ENCODE peak calls at places on chromosomes 4 and X, in nine cellular contexts. O is stomach, R is HCT116, S is SK-N-SH, H is suprapubic skin, E is GM12878, M is K562, N is sigmoid colon, Z is spleen. L is an unnamed sample.

GRCh38 chrX:38095971-38096529 is 89.7 kb downstream of the SYTL5 start:
- DNase-seq in O (no peak), R (peak; percentile 22), S (no peak), H (no peak), E (no peak), M (no peak), N (no peak), Z (no peak), L (no peak)

GRCh38 chrX:78527263-78527662 is 131.9 kb downstream of the RTL3 start:
- DNase-seq in O (no peak), R (no peak), S (no peak), H (no peak), E (no peak), M (no peak), N (no peak), Z (no peak), L (no peak)

GRCh38 chrX:108309144-108309543 is 129.1 kb downstream of the COL4A6 start:
- DNase-seq in O (no peak), R (peak; percentile 35), S (no peak), H (no peak), E (no peak), M (no peak), N (no peak), Z (no peak), L (no peak)

GRCh38 chrX:13101439-13102139 is 57.2 kb upstream of the FAM9C start:
- DNase-seq in O (peak; percentile 71), R (peak; percentile 73), S (no peak), H (peak; percentile 82), E (no peak), M (peak; percentile 73), N (peak; percentile 87), Z (peak; percentile 85), L (peak; percentile 46)

GRCh38 chrX:135914404-135914803 is 20.9 kb downstream of the SAGE1 start:
- DNase-seq in O (no peak), R (no peak), S (no peak), H (no peak), E (no peak), M (peak; percentile 50), N (no peak), Z (no peak), L (no peak)

GRCh38 chr4:100098011-100098545 is 92.2 kb downstream of the DDIT4L start:
- DNase-seq in O (no peak), R (no peak), S (no peak), H (no peak), E (no peak), M (no peak), N (no peak), Z (no peak), L (no peak)

GRCh38 chrX:116204947-116205346 is 34.4 kb downstream of the AGTR2 start:
- DNase-seq in O (no peak), R (peak; percentile 7), S (peak; percentile 5), H (no peak), E (no peak), M (no peak), N (no peak), Z (no peak), L (peak; percentile 3)

GRCh38 chrX:14409341-14409740 is 120.0 kb upstream of the GLRA2 start:
- DNase-seq in O (no peak), R (no peak), S (no peak), H (no peak), E (no peak), M (no peak), N (no peak), Z (no peak), L (no peak)

GRCh38 chr4:88674565-88674964 is 23.1 kb downstream of the NAP1L5 start:
- DNase-seq in O (no peak), R (no peak), S (no peak), H (no peak), E (no peak), M (no peak), N (no peak), Z (no peak), L (no peak)

GRCh38 chr4:186871856-186872255 is 148.2 kb upstream of the FAT1 start:
- DNase-seq in O (no peak), R (no peak), S (no peak), H (no peak), E (no peak), M (no peak), N (no peak), Z (no peak), L (no peak)

GRCh38 chrX:10015711-10016515 is 48.8 kb downstream of the CLDN34 start:
- DNase-seq in O (no peak), R (no peak), S (peak; percentile 73), H (peak; percentile 77), E (no peak), M (no peak), N (peak; percentile 75), Z (peak; percentile 85), L (peak; percentile 8)

GRCh38 chr4:102783006-102783405 is 22.2 kb upstream of the MANBA start:
- DNase-seq in O (no peak), R (no peak), S (no peak), H (no peak), E (no peak), M (no peak), N (no peak), Z (no peak), L (no peak)

GRCh38 chrX:133402042-133402453 is 13.2 kb downstream of the GPC4 start:
- DNase-seq in O (no peak), R (no peak), S (no peak), H (no peak), E (no peak), M (no peak), N (no peak), Z (no peak), L (no peak)

GRCh38 chr4:53956053-53956452 is 108.4 kb downstream of the CHIC2 start:
- DNase-seq in O (no peak), R (no peak), S (no peak), H (no peak), E (no peak), M (no peak), N (no peak), Z (no peak), L (no peak)

GRCh38 chr4:72886602-72887001 is 182.9 kb downstream of the COX18 start:
- DNase-seq in O (no peak), R (no peak), S (peak; percentile 16), H (no peak), E (no peak), M (peak; percentile 13), N (no peak), Z (no peak), L (no peak)

GRCh38 chr4:158133551-158133950 is 39.3 kb downstream of the GASK1B start:
- DNase-seq in O (no peak), R (no peak), S (no peak), H (no peak), E (no peak), M (no peak), N (no peak), Z (no peak), L (no peak)

GRCh38 chrX:31376408-31376807 is 304.6 kb upstream of the FTHL17 start:
- DNase-seq in O (no peak), R (no peak), S (no peak), H (no peak), E (no peak), M (no peak), N (no peak), Z (no peak), L (peak; percentile 44)

GRCh38 chrX:28520786-28521185 is 66.5 kb upstream of the IL1RAPL1 start:
- DNase-seq in O (no peak), R (no peak), S (no peak), H (no peak), E (no peak), M (no peak), N (no peak), Z (no peak), L (no peak)

GRCh38 chrX:107894038-107894437 is 68.4 kb downstream of the MID2 start:
- DNase-seq in O (no peak), R (peak; percentile 51), S (peak; percentile 41), H (no peak), E (peak; percentile 20), M (peak; percentile 47), N (no peak), Z (no peak), L (peak; percentile 14)

DNA sequence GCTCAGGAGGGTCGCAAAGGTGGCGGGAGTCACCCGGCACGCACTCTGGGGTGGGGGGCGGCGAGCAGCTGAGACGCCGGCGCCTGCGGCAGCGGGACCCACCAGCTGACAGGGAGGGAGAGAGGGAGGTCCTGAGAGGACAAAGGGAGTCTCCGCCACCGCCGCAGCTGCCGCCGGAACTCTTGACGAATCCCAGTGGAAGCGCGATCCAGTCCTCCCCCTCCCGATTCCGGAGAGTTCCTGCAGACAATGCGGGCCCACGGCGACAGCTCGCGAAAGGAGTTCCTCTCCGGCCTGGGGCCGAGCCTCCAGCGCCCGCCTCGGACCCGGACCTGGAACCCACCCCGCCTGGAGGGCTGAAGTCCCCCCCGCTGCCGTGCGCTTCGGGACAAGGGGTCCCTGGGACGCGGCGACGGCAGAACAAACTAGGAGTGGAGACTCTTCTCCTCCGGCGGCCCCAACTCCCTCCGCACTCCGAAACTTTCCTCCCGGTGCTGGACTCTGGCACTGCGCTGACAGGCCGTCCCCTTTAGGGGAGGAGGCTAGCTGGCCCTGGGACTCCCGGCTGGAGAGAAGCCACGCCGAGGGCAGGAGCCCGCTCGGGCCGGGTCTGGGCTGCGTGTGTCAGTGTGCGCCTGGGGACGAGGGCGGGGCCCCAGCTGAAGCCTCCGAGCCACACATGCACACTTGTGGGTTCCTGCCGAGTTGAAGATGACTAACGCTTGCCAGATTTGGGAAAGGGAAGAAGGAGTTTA is at the start of gene ANTXR2:
- DNase-seq in O (peak; percentile 85), R (peak; percentile 49), S (peak; percentile 86), H (peak; percentile 94), E (no peak), M (peak; percentile 86), N (peak; percentile 96), Z (peak; percentile 95), L (peak; percentile 83)
- TF ChIP-seq CTCF in O (no peak), R (no peak), S (no peak), H (no peak), E (no peak), M (no peak), N (peak; percentile 11), Z (no peak), L (no peak)

DNA sequence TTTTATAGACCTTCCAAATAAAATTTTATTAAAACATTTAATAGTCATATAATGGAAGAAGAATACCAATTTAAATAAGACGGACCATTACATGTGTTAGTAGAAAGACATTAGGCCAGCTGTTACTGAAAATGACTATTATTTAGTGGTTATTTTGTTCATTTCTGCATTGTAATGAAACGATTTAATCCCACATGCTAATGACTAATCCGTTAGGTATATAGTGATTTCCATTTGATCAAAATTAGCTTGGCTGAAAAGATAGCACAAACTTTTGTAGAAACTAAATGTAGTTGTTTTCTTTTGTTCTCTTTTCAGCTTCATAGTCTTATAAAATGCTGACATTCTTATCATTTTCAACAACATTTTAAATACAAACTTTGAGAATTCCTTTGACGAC is 556.1 kb upstream of the TENM3 start:
- DNase-seq in O (no peak), R (no peak), S (no peak), H (no peak), E (no peak), M (no peak), N (no peak), Z (no peak), L (no peak)
- H3K4me1 ChIP-seq in O (no peaks in the 10 kb centered on the region), R (no peaks in the 10 kb centered on the region), S (peaks cover 6% of the 10 kb centered on the region), H (no peaks in the 10 kb centered on the region), E (no peaks in the 10 kb centered on the region), M (no peaks in the 10 kb centered on the region), N (no peaks in the 10 kb centered on the region), Z (no peaks in the 10 kb centered on the region), L (no peaks in the 10 kb centered on the region)

GRCh38 chr4:33616121-33616520 is 2628.2 kb downstream of the ARAP2 start:
- DNase-seq in O (no peak), R (no peak), S (no peak), H (no peak), E (no peak), M (no peak), N (no peak), Z (no peak), L (no peak)
- TF ChIP-seq POLR2AphosphoS5 in O (no peak), R (no peak), S (no peak), H (no peak), E (no peak), M (no peak), N (no peak), Z (no peak), L (no peak)

GRCh38 chr4:165345663-165346417 is 18.4 kb downstream of the MSMO1 start:
- DNase-seq in O (no peak), R (no peak), S (no peak), H (no peak), E (no peak), M (no peak), N (no peak), Z (no peak), L (no peak)
- TF ChIP-seq CTCF in O (no peak), R (no peak), S (no peak), H (no peak), E (peak; percentile 5), M (no peak), N (no peak), Z (no peak), L (no peak)